ENCODE peak calls at places on chromosomes 5 and 9, in seven cellular contexts. Q is cardiac muscle cell, I is heart right ventricle, B is HCT116, P is lower lobe of right lung, K is SJSA1, J is AG04450. H is an unnamed sample.

GRCh38 chr9:5113994-5114748 is 71.3 kb downstream of the INSL6 start:
- DNase-seq in I (no peak), Q (no peak), P (no peak), K (no peak), J (no peak), B (no peak), H (no peak)

GRCh38 chr9:14288433-14288832 is 25.5 kb downstream of the NFIB start:
- DNase-seq in P (no peak), Q (no peak), K (no peak), B (no peak), J (no peak), I (no peak), H (no peak)

GRCh38 chr9:133558191-133559126 is 24.0 kb downstream of the ADAMTSL2 start:
- DNase-seq in Q (peak), J (peak), P (no peak), B (peak), I (peak), K (peak), H (no peak)

GRCh38 chr9:91048739-91049138 is 247.1 kb downstream of the SYK start:
- DNase-seq in J (no peak), I (no peak), B (no peak), K (no peak), Q (no peak), P (no peak), H (no peak)

GRCh38 chr9:3825724-3826123 is 299.9 kb upstream of the RFX3 start:
- DNase-seq in K (no peak), P (no peak), J (no peak), B (no peak), Q (no peak), I (no peak), H (no peak)

GRCh38 chr5:175460126-175460525 is 16.1 kb upstream of the DRD1 start:
- DNase-seq in K (no peak), I (no peak), P (no peak), J (no peak), Q (peak), B (no peak), H (no peak)

GRCh38 chr5:149314571-149315111 is 30.7 kb upstream of the GRPEL2 start:
- DNase-seq in K (no peak), J (no peak), B (no peak), I (no peak), P (no peak), Q (no peak), H (no peak)

GRCh38 chr5:115124741-115125140 is 45.0 kb downstream of the TRIM36 start:
- DNase-seq in Q (no peak), K (no peak), I (no peak), B (no peak), P (no peak), J (no peak), H (no peak)

GRCh38 chr5:17114233-17114632 is 103.2 kb upstream of the BASP1 start:
- DNase-seq in K (no peak), B (no peak), J (no peak), I (no peak), Q (no peak), P (no peak), H (peak)

GRCh38 chr9:79357185-79357584 is 214.6 kb upstream of the TLE4 start:
- DNase-seq in J (no peak), K (no peak), I (no peak), Q (no peak), P (no peak), B (no peak), H (no peak)

GRCh38 chr5:40406426-40407211 is 273.1 kb upstream of the PTGER4 start:
- DNase-seq in Q (no peak), B (no peak), I (peak), P (peak), K (no peak), J (no peak), H (no peak)

GRCh38 chr5:40410939-40411635 is 268.6 kb upstream of the PTGER4 start:
- DNase-seq in K (no peak), I (peak), J (no peak), Q (peak), B (no peak), P (no peak), H (peak)

GRCh38 chr5:40410231-40410861 is 269.4 kb upstream of the PTGER4 start:
- DNase-seq in B (no peak), J (no peak), I (peak), P (no peak), Q (peak), K (no peak), H (no peak)

GRCh38 chr5:40405985-40406384 is 273.7 kb upstream of the PTGER4 start:
- DNase-seq in I (no peak), J (no peak), K (no peak), B (no peak), P (no peak), Q (no peak), H (no peak)

DNA sequence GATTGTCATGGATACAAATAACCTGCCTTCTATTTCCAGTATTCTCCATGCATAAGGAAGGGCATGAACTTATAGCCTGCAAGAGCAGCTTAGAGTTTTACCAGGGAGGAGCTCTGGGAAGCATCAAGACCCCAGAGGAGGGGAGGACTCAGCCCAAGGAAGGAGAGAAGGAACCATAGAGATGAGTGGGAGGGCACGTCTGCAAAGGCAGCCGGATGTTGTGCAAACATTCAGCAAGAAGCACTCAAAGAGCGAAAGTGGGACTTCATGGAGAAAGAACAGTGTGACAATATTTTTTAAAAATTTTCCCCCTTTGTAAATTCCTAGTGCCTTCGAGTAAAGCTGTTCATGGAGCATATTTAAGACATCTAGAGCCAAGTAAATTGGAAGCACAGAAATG is 270.1 kb upstream of the PTGER4 start:
- DNase-seq in K (no peak), J (no peak), I (no peak), Q (peak), B (no peak), P (peak), H (no peak)
- H3K4me3 ChIP-seq in K (no peak), J (no peak), I (no peak), Q (no peak), B (no peak), P (no peak), H (no peak)

GRCh38 chr5:131323378-131323777 is 59.5 kb downstream of the CDC42SE2 start:
- DNase-seq in J (no peak), I (no peak), Q (no peak), K (no peak), B (no peak), P (no peak), H (no peak)

GRCh38 chr5:131328536-131329186 is 64.8 kb downstream of the CDC42SE2 start:
- DNase-seq in J (peak), B (peak), Q (peak), I (no peak), P (no peak), K (no peak), H (no peak)

GRCh38 chr5:131322926-131323325 is 59.1 kb downstream of the CDC42SE2 start:
- DNase-seq in I (no peak), B (no peak), Q (no peak), J (no peak), K (no peak), P (no peak), H (no peak)

GRCh38 chr5:131321066-131321465 is 57.2 kb downstream of the CDC42SE2 start:
- DNase-seq in P (no peak), K (no peak), J (no peak), Q (no peak), B (no peak), I (no peak), H (no peak)

GRCh38 chr5:131324311-131324710 is 60.5 kb downstream of the CDC42SE2 start:
- DNase-seq in Q (peak), J (no peak), I (peak), K (no peak), B (no peak), P (no peak), H (no peak)
- H3K27ac ChIP-seq in Q (no peak), J (no peak), I (no peak), K (no peak), B (no peak), P (no peak), H (no peak)

DNA sequence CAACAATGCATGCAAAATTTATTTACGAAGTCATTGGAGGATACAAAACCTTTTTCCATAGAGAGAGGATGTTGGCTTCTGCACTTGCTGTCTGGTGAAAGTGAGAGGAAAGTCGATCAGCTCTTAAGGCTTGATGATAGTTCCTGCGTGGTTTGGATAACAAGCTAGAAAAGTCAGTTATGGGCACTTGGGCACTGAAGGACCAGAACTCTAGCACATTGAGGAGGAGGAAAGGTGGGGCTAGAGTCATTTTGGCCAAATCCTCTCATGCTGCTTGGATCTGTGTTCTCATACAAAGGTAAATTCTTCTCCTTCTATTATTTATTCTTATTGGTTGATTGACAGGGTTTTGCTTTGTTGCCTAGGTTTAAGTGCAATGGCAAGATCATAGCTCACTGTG is 245.9 kb upstream of the ADAMTSL1 start:
- DNase-seq in K (no peak), I (no peak), J (no peak), P (no peak), B (no peak), Q (no peak), H (no peak)
- H3K4me3 ChIP-seq in K (no peak), I (no peak), J (no peak), P (no peak), B (no peak), Q (no peak), H (no peak)

DNA sequence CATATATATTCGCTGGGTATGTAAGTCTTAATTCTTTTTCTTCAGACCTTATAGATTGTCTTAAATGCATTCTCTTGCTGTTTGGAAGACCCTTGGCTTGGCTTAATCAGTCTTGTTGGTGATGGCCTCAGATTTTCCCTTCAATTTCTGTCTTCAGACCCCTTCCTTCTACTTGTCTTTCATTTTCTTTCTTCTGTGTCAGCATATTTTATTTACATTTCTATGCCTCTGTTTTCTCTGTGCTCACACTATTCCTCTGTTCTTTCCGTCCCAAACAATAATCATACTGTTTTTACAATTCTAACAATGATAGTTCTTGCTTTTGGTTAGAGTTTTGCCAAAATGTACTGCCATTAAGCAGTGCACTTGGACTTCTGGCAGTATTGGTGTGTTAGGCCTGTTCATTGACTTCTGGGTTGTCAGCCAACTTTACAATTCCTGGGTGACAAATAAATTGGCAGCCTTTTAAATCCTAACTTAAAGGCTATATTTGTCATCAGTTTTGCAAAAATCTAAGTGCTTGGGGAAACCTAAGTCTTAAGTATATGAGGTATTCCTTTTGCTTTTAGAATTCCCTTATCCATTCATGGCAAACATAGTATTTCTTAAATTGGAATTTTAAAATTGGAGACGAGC is 8.0 kb downstream of the SRFBP1 start:
- DNase-seq in J (no peak), B (no peak), P (no peak), K (no peak), I (no peak), Q (peak), H (no peak)
- H3K27ac ChIP-seq in J (peak), B (no peak), P (no peak), K (peak), I (no peak), Q (no peak), H (peak)

GRCh38 chr9:77922587-77922986 is 109.0 kb downstream of the GNAQ start:
- DNase-seq in Q (peak), P (no peak), J (no peak), B (no peak), K (no peak), I (no peak), H (no peak)

GRCh38 chr9:77927265-77927664 is 104.3 kb downstream of the GNAQ start:
- DNase-seq in B (no peak), P (no peak), J (no peak), Q (peak), K (no peak), I (no peak), H (no peak)

GRCh38 chr9:77929942-77930341 is 101.7 kb downstream of the GNAQ start:
- DNase-seq in Q (no peak), I (no peak), P (no peak), K (no peak), B (no peak), J (no peak), H (no peak)

DNA sequence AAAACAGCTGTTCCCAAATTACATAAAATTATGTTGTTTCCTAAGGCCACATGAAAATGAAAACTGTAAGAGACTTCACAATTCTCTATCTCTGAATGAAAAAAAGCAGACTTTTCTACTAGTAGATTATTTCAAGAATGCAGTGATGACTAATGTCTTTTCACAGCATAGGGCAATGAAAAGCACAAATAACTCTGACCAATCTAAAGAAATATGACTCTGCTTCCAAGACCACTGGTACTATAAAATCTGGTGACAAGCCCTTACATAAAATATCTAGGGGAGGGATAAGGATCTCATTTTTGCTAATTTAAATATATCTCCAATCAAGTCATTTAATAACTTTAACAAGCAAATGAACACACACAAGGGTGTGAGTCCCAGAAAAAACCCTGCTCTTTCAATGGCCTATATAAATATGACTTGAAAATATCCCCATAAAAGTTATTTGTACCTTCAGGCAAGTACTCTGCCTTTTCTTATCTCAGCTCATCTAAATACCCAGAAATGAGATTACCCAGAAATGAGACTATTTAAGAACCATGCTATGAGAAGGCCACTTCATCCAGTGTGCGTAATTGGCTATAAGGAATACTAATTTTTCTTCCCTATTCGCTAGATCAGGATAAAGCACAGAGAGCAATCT is 105.2 kb downstream of the GNAQ start:
- DNase-seq in Q (peak), B (peak), I (no peak), K (no peak), P (no peak), J (no peak), H (no peak)
- H3K4me3 ChIP-seq in Q (no peak), B (no peak), I (no peak), K (no peak), P (no peak), J (no peak), H (no peak)

GRCh38 chr9:121363586-121363961 is 6.5 kb downstream of the STOM start:
- DNase-seq in P (no peak), I (no peak), J (no peak), Q (no peak), K (no peak), B (no peak), H (no peak)

GRCh38 chr9:121362813-121363585 is 7.1 kb downstream of the STOM start:
- DNase-seq in J (no peak), I (no peak), K (peak), B (no peak), P (no peak), Q (peak), H (no peak)

GRCh38 chr9:121359358-121360294 is 10.4 kb downstream of the STOM start:
- DNase-seq in B (no peak), J (no peak), P (no peak), I (no peak), K (no peak), Q (peak), H (no peak)

GRCh38 chr9:121358747-121359146 is 11.3 kb downstream of the STOM start:
- DNase-seq in K (no peak), Q (no peak), P (no peak), I (no peak), B (no peak), J (no peak), H (no peak)

DNA sequence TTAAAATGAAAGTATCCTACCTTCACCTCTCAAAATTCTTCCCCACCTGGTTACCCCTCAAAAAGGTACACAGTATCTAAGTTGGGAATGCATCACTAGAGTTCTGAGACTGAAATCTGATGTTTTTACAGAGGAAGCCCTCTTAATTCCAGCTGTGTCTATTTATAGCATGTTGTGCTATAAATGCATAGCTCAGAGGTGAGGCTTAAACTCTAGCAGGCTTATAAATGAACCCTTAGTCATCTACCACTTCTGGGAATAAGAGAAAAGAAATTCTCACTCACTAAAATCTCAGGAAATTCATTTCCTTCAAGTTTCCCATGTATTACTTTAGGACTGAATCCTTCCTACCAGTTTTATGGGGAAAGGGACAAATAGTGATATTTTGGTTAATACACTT is 9.1 kb downstream of the STOM start:
- DNase-seq in K (no peak), P (no peak), Q (peak), I (no peak), J (no peak), B (no peak), H (no peak)
- H3K27ac ChIP-seq in K (peak), P (peak), Q (peak), I (peak), J (peak), B (peak), H (peak)

GRCh38 chr9:37574996-37575395 is 1.2 kb downstream of the FBXO10 start:
- DNase-seq in P (no peak), B (no peak), K (no peak), Q (no peak), J (no peak), I (no peak), H (no peak)
- H3K4me3 ChIP-seq in P (peak), B (no peak), K (no peak), Q (peak), J (peak), I (peak), H (no peak)

GRCh38 chr9:97531750-97532383 is 30.4 kb downstream of the TMOD1 start:
- DNase-seq in P (no peak), Q (no peak), B (no peak), I (no peak), J (no peak), K (no peak), H (no peak)
- H3K27ac ChIP-seq in P (no peak), Q (peak), B (no peak), I (peak), J (no peak), K (no peak), H (peak)

GRCh38 chr9:113463418-113464285 is at the start of gene RGS3:
- DNase-seq in I (peak), B (peak), K (peak), J (no peak), Q (no peak), P (peak), H (peak)
- H3K4me3 ChIP-seq in I (peak), B (peak), K (peak), J (peak), Q (peak), P (peak), H (peak)

H was measured in prostate gland.